ENCODE peak calls at places on chromosomes 6 and 20, in eight cellular contexts. B, V, L, Z, Q, A, G and F are unnamed samples.

GRCh38 chr20:23298926-23299672 is 51.5 kb upstream of the NXT1 start:
- DNase-seq in Q (no peak), Z (no peak), G (no peak), L (no peak), V (no peak), A (no peak), B (no peak), F (no peak)

GRCh38 chr20:58829531-58829941 is 21.2 kb downstream of the GNAS-AS1 start:
- DNase-seq in Z (no peak), Q (no peak), V (no peak), B (no peak), A (peak; percentile 49), G (no peak), L (no peak), F (no peak)

GRCh38 chr6:41470341-41471063 is 75.7 kb upstream of the FOXP4 start:
- DNase-seq in V (no peak), L (peak; percentile 74), B (no peak), Q (no peak), A (no peak), Z (no peak), G (no peak), F (peak; percentile 51)

GRCh38 chr6:157539900-157540752 is 159.1 kb downstream of the ZDHHC14 start:
- DNase-seq in Q (no peak), A (no peak), Z (no peak), G (no peak), V (no peak), L (no peak), B (no peak), F (no peak)

GRCh38 chr20:59328071-59328470 is 27.7 kb downstream of the EDN3 start:
- DNase-seq in B (no peak), Z (no peak), V (no peak), A (no peak), L (no peak), Q (no peak), G (no peak), F (no peak)

GRCh38 chr6:159899994-159900745 is 9.4 kb downstream of the MAS1 start:
- DNase-seq in B (peak; percentile 70), Z (no peak), L (no peak), A (no peak), Q (no peak), V (no peak), G (no peak), F (no peak)

GRCh38 chr20:14295238-14295637 is 42.2 kb downstream of the FLRT3 start:
- DNase-seq in A (no peak), G (no peak), B (no peak), V (no peak), L (peak; percentile 12), Q (no peak), Z (no peak), F (no peak)

GRCh38 chr20:61719691-61720347 is 345.9 kb downstream of the TAF4 start:
- DNase-seq in A (no peak), B (no peak), Z (peak; percentile 22), Q (no peak), V (peak; percentile 23), L (no peak), G (no peak), F (no peak)

GRCh38 chr6:7578949-7579348 is 11.0 kb upstream of the SNRNP48 start:
- DNase-seq in A (no peak), G (no peak), Q (no peak), L (no peak), V (no peak), Z (no peak), B (no peak), F (no peak)

GRCh38 chr6:167136376-167136775 is 13.5 kb downstream of the CCR6 start:
- DNase-seq in G (no peak), L (no peak), Z (no peak), A (no peak), V (no peak), B (no peak), Q (no peak), F (no peak)

GRCh38 chr6:135546680-135547418 is 49.3 kb upstream of the AHI1 start:
- DNase-seq in G (no peak), V (no peak), A (peak; percentile 32), Q (no peak), L (no peak), B (no peak), Z (no peak), F (no peak)

GRCh38 chr6:21360353-21360752 is 233.2 kb upstream of the SOX4 start:
- DNase-seq in B (peak; percentile 78), A (no peak), Z (no peak), V (no peak), Q (no peak), L (no peak), G (no peak), F (no peak)

GRCh38 chr20:3692706-3693294 is 11.0 kb upstream of the ADAM33 start:
- DNase-seq in G (no peak), Q (no peak), B (no peak), Z (no peak), L (no peak), A (no peak), V (no peak), F (no peak)

GRCh38 chr20:11810316-11811130 is 107.2 kb upstream of the BTBD3 start:
- DNase-seq in G (peak; percentile 26), Q (no peak), V (no peak), Z (no peak), B (peak; percentile 81), A (no peak), L (no peak), F (no peak)

GRCh38 chr6:134740473-134741192 is 209.3 kb downstream of the ALDH8A1 start:
- DNase-seq in G (no peak), L (no peak), B (peak; percentile 82), Q (no peak), V (no peak), Z (no peak), A (no peak), F (no peak)

GRCh38 chr6:42450314-42451145 is 1.2 kb downstream of the TRERF1 start:
- DNase-seq in V (no peak), G (no peak), A (no peak), B (no peak), L (no peak), Z (no peak), Q (peak; percentile 27), F (peak; percentile 30)

GRCh38 chr6:26205625-26206574 is 118.7 kb downstream of the HFE start:
- DNase-seq in G (peak; percentile 84), L (no peak), Q (no peak), B (peak; percentile 79), V (no peak), A (no peak), Z (no peak), F (no peak)

GRCh38 chr6:14922306-14922705 is 323.6 kb upstream of the JARID2 start:
- DNase-seq in Z (no peak), A (no peak), L (no peak), G (no peak), B (peak; percentile 6), V (no peak), Q (no peak), F (no peak)

GRCh38 chr20:1392443-1392692 is 486 bp downstream of the FKBP1A start:
- DNase-seq in L (no peak), Z (no peak), Q (no peak), B (no peak), G (peak; percentile 30), V (no peak), A (no peak), F (no peak)

GRCh38 chr6:102417368-102417767 is 1023.9 kb downstream of the GRIK2 start:
- DNase-seq in Q (no peak), B (peak; percentile 2), A (no peak), L (no peak), G (no peak), V (no peak), Z (no peak), F (no peak)

GRCh38 chr20:59134182-59134581 is 29.4 kb upstream of the ZNF831 start:
- DNase-seq in Z (no peak), G (no peak), Q (no peak), L (no peak), A (no peak), V (no peak), B (no peak), F (no peak)

GRCh38 chr6:10237284-10238043 is 177.4 kb downstream of the TFAP2A start:
- DNase-seq in A (no peak), V (no peak), G (peak; percentile 89), L (no peak), Q (no peak), B (peak; percentile 93), Z (no peak), F (no peak)